ENCODE peak calls at places on chromosomes 6 and 20, in six cellular contexts. One of them, this sample, is unnamed.

GRCh38 chr6:116278853-116279231 is 888 bp downstream of the TSPYL1 start:
- DNase-seq in NCI-H187 treated with DMSO at 0.1 percent for 48 hours: no peak
- DNase-seq in adrenal gland: peak
- DNase-seq in psoas muscle: peak
- DNase-seq in GM06990: no peak
- DNase-seq in NAMALWA: no peak
- DNase-seq in this sample: peak

GRCh38 chr6:167824591-167825041 is 2.1 kb upstream of the AFDN start:
- DNase-seq in NCI-H187 treated with DMSO at 0.1 percent for 48 hours: no peak
- DNase-seq in adrenal gland: no peak
- DNase-seq in psoas muscle: no peak
- DNase-seq in GM06990: no peak
- DNase-seq in NAMALWA: no peak
- DNase-seq in this sample: no peak

GRCh38 chr6:164247106-164247505 is 832.6 kb downstream of the QKI start:
- DNase-seq in NCI-H187 treated with DMSO at 0.1 percent for 48 hours: no peak
- DNase-seq in adrenal gland: no peak
- DNase-seq in psoas muscle: no peak
- DNase-seq in GM06990: no peak
- DNase-seq in NAMALWA: no peak
- DNase-seq in this sample: no peak

GRCh38 chr6:25945175-25945574 is 14.7 kb upstream of the SLC17A2 start:
- DNase-seq in NCI-H187 treated with DMSO at 0.1 percent for 48 hours: no peak
- DNase-seq in adrenal gland: no peak
- DNase-seq in psoas muscle: no peak
- DNase-seq in GM06990: peak
- DNase-seq in NAMALWA: no peak
- DNase-seq in this sample: no peak

GRCh38 chr6:11163932-11164331 is 52.4 kb upstream of the ERVFRD-1 start:
- DNase-seq in NCI-H187 treated with DMSO at 0.1 percent for 48 hours: no peak
- DNase-seq in adrenal gland: no peak
- DNase-seq in psoas muscle: no peak
- DNase-seq in GM06990: no peak
- DNase-seq in NAMALWA: no peak
- DNase-seq in this sample: no peak

GRCh38 chr6:133468591-133468990 is 227.4 kb downstream of the EYA4 start:
- DNase-seq in NCI-H187 treated with DMSO at 0.1 percent for 48 hours: no peak
- DNase-seq in adrenal gland: no peak
- DNase-seq in psoas muscle: no peak
- DNase-seq in GM06990: no peak
- DNase-seq in NAMALWA: no peak
- DNase-seq in this sample: no peak

GRCh38 chr6:132512638-132513632 is at the start of gene STX7:
- DNase-seq in NCI-H187 treated with DMSO at 0.1 percent for 48 hours: peak
- DNase-seq in adrenal gland: peak
- DNase-seq in psoas muscle: peak
- DNase-seq in GM06990: peak
- DNase-seq in NAMALWA: peak
- DNase-seq in this sample: peak

GRCh38 chr20:17762873-17763557 is 63.2 kb downstream of the BANF2 start:
- DNase-seq in NCI-H187 treated with DMSO at 0.1 percent for 48 hours: no peak
- DNase-seq in adrenal gland: no peak
- DNase-seq in psoas muscle: no peak
- DNase-seq in GM06990: no peak
- DNase-seq in NAMALWA: no peak
- DNase-seq in this sample: no peak

GRCh38 chr20:8798505-8798904 is 270.4 kb upstream of the PLCB4 start:
- DNase-seq in NCI-H187 treated with DMSO at 0.1 percent for 48 hours: no peak
- DNase-seq in adrenal gland: no peak
- DNase-seq in psoas muscle: no peak
- DNase-seq in GM06990: no peak
- DNase-seq in NAMALWA: no peak
- DNase-seq in this sample: no peak

GRCh38 chr6:157155838-157156237 is 167.5 kb downstream of the TMEM242 start:
- DNase-seq in NCI-H187 treated with DMSO at 0.1 percent for 48 hours: no peak
- DNase-seq in adrenal gland: no peak
- DNase-seq in psoas muscle: no peak
- DNase-seq in GM06990: no peak
- DNase-seq in NAMALWA: no peak
- DNase-seq in this sample: no peak

GRCh38 chr20:41133709-41134361 is 3.5 kb upstream of the PLCG1 start:
- DNase-seq in NCI-H187 treated with DMSO at 0.1 percent for 48 hours: no peak
- DNase-seq in adrenal gland: no peak
- DNase-seq in psoas muscle: no peak
- DNase-seq in GM06990: peak
- DNase-seq in NAMALWA: peak
- DNase-seq in this sample: no peak

GRCh38 chr6:119303164-119303887 is 46.2 kb downstream of the MAN1A1 start:
- DNase-seq in NCI-H187 treated with DMSO at 0.1 percent for 48 hours: no peak
- DNase-seq in adrenal gland: no peak
- DNase-seq in psoas muscle: no peak
- DNase-seq in GM06990: no peak
- DNase-seq in NAMALWA: no peak
- DNase-seq in this sample: no peak

GRCh38 chr20:44738779-44739477 is 6.7 kb upstream of the KCNK15 start:
- DNase-seq in NCI-H187 treated with DMSO at 0.1 percent for 48 hours: peak
- DNase-seq in adrenal gland: peak
- DNase-seq in psoas muscle: peak
- DNase-seq in GM06990: no peak
- DNase-seq in NAMALWA: peak
- DNase-seq in this sample: peak

GRCh38 chr20:37935435-37935834 is 32.5 kb downstream of the VSTM2L start:
- DNase-seq in NCI-H187 treated with DMSO at 0.1 percent for 48 hours: no peak
- DNase-seq in adrenal gland: no peak
- DNase-seq in psoas muscle: no peak
- DNase-seq in GM06990: no peak
- DNase-seq in NAMALWA: no peak
- DNase-seq in this sample: no peak

GRCh38 chr20:53872561-53873248 is 197.7 kb downstream of the BCAS1 start:
- DNase-seq in NCI-H187 treated with DMSO at 0.1 percent for 48 hours: no peak
- DNase-seq in adrenal gland: no peak
- DNase-seq in psoas muscle: no peak
- DNase-seq in GM06990: no peak
- DNase-seq in NAMALWA: peak
- DNase-seq in this sample: no peak

GRCh38 chr6:44268095-44268628 is 2.1 kb upstream of the TMEM151B start:
- DNase-seq in NCI-H187 treated with DMSO at 0.1 percent for 48 hours: peak
- DNase-seq in adrenal gland: peak
- DNase-seq in psoas muscle: peak
- DNase-seq in GM06990: no peak
- DNase-seq in NAMALWA: peak
- DNase-seq in this sample: no peak

GRCh38 chr6:98560418-98560817 is 274.0 kb upstream of the POU3F2 start:
- DNase-seq in NCI-H187 treated with DMSO at 0.1 percent for 48 hours: no peak
- DNase-seq in adrenal gland: no peak
- DNase-seq in psoas muscle: no peak
- DNase-seq in GM06990: no peak
- DNase-seq in NAMALWA: no peak
- DNase-seq in this sample: no peak

GRCh38 chr6:53465732-53466131 is 79.2 kb downstream of the GCLC start:
- DNase-seq in NCI-H187 treated with DMSO at 0.1 percent for 48 hours: no peak
- DNase-seq in adrenal gland: no peak
- DNase-seq in psoas muscle: no peak
- DNase-seq in GM06990: no peak
- DNase-seq in NAMALWA: no peak
- DNase-seq in this sample: no peak

GRCh38 chr6:73649783-73650182 is 4.0 kb downstream of the SLC17A5 start:
- DNase-seq in NCI-H187 treated with DMSO at 0.1 percent for 48 hours: no peak
- DNase-seq in adrenal gland: no peak
- DNase-seq in psoas muscle: no peak
- DNase-seq in GM06990: no peak
- DNase-seq in NAMALWA: no peak
- DNase-seq in this sample: no peak

GRCh38 chr20:17538517-17539170 is 7.5 kb upstream of the BFSP1 start:
- DNase-seq in NCI-H187 treated with DMSO at 0.1 percent for 48 hours: no peak
- DNase-seq in adrenal gland: no peak
- DNase-seq in psoas muscle: no peak
- DNase-seq in GM06990: peak
- DNase-seq in NAMALWA: peak
- DNase-seq in this sample: no peak

GRCh38 chr20:16404171-16404570 is 169.1 kb downstream of the KIF16B start:
- DNase-seq in NCI-H187 treated with DMSO at 0.1 percent for 48 hours: no peak
- DNase-seq in adrenal gland: no peak
- DNase-seq in psoas muscle: no peak
- DNase-seq in GM06990: no peak
- DNase-seq in NAMALWA: no peak
- DNase-seq in this sample: no peak

GRCh38 chr6:170038717-170039116 is 252.2 kb downstream of the DLL1 start:
- DNase-seq in NCI-H187 treated with DMSO at 0.1 percent for 48 hours: no peak
- DNase-seq in adrenal gland: no peak
- DNase-seq in psoas muscle: no peak
- DNase-seq in GM06990: no peak
- DNase-seq in NAMALWA: no peak
- DNase-seq in this sample: no peak

GRCh38 chr6:117907600-117908245 is 659 bp downstream of the SLC35F1 start:
- DNase-seq in NCI-H187 treated with DMSO at 0.1 percent for 48 hours: no peak
- DNase-seq in adrenal gland: peak
- DNase-seq in psoas muscle: no peak
- DNase-seq in GM06990: peak
- DNase-seq in NAMALWA: no peak
- DNase-seq in this sample: no peak